ENCODE peak calls at places on chromosomes 5 and 9, in five cellular contexts. N is H4, F is NCI-H2107, Y is endodermal cell, M is T-helper 1 cell. G is an unnamed sample.

GRCh38 chr5:1882337-1883119 is at the start of gene IRX4:
- DNase-seq in N (no peak), F (no peak), Y (peak), M (no peak), G (no peak)

GRCh38 chr5:69217732-69218568 is 16.7 kb upstream of the CDK7 start:
- DNase-seq in N (peak), F (peak), Y (peak), M (peak), G (peak)

GRCh38 chr5:24535646-24536045 is 109.1 kb downstream of the CDH10 start:
- DNase-seq in N (peak), F (no peak), Y (no peak), M (no peak), G (no peak)

GRCh38 chr9:89562186-89562814 is 42.5 kb upstream of the GADD45G start:
- DNase-seq in N (no peak), F (no peak), Y (no peak), M (no peak), G (no peak)

GRCh38 chr9:1939926-1940368 is 75.2 kb upstream of the SMARCA2 start:
- DNase-seq in N (peak), F (no peak), Y (peak), M (peak), G (no peak)

GRCh38 chr5:140631063-140631462 is 1.9 kb downstream of the CD14 start:
- DNase-seq in N (no peak), F (no peak), Y (no peak), M (no peak), G (no peak)

GRCh38 chr9:113511856-113512761 is 48.6 kb downstream of the RGS3 start:
- DNase-seq in N (no peak), F (no peak), Y (no peak), M (peak), G (no peak)

GRCh38 chr5:173163219-173163618 is 18.9 kb downstream of the BNIP1 start:
- DNase-seq in N (no peak), F (no peak), Y (peak), M (no peak), G (no peak)

GRCh38 chr5:30574761-30575160 is 618.7 kb upstream of the CDH6 start:
- DNase-seq in N (peak), F (no peak), Y (no peak), M (no peak), G (no peak)